ENCODE peak calls at places on chromosomes 7 and 10, in six cellular contexts. One of them, this sample, is unnamed.

GRCh38 chr7:96266580-96266979 is 55.3 kb downstream of the SLC25A13 start:
- DNase-seq in brain pericyte: no peak
- DNase-seq in HL-60: no peak
- DNase-seq in epithelial cell of prostate: no peak
- DNase-seq in AG04450: no peak
- DNase-seq in activated T-helper 1 cell treated with anti-CD3 and anti-CD28 coated beads, Interleukin-2, amount 50 U/mL, for 16 hours: no peak
- DNase-seq in this sample: no peak

GRCh38 chr10:76396126-76396525 is 964.7 kb downstream of the LRMDA start:
- DNase-seq in brain pericyte: no peak
- DNase-seq in HL-60: no peak
- DNase-seq in epithelial cell of prostate: no peak
- DNase-seq in AG04450: no peak
- DNase-seq in activated T-helper 1 cell treated with anti-CD3 and anti-CD28 coated beads, Interleukin-2, amount 50 U/mL, for 16 hours: no peak
- DNase-seq in this sample: no peak

GRCh38 chr7:122688385-122688998 is 10.4 kb downstream of the RNF133 start:
- DNase-seq in brain pericyte: no peak
- DNase-seq in HL-60: no peak
- DNase-seq in epithelial cell of prostate: no peak
- DNase-seq in AG04450: no peak
- DNase-seq in activated T-helper 1 cell treated with anti-CD3 and anti-CD28 coated beads, Interleukin-2, amount 50 U/mL, for 16 hours: no peak
- DNase-seq in this sample: no peak

GRCh38 chr10:31770307-31770902 is 158.2 kb downstream of the ARHGAP12 start:
- DNase-seq in brain pericyte: no peak
- DNase-seq in HL-60: peak
- DNase-seq in epithelial cell of prostate: no peak
- DNase-seq in AG04450: no peak
- DNase-seq in activated T-helper 1 cell treated with anti-CD3 and anti-CD28 coated beads, Interleukin-2, amount 50 U/mL, for 16 hours: peak
- DNase-seq in this sample: no peak

GRCh38 chr7:105673367-105674188 is 92.3 kb upstream of the EFCAB10 start:
- DNase-seq in brain pericyte: no peak
- DNase-seq in HL-60: no peak
- DNase-seq in epithelial cell of prostate: no peak
- DNase-seq in AG04450: no peak
- DNase-seq in activated T-helper 1 cell treated with anti-CD3 and anti-CD28 coated beads, Interleukin-2, amount 50 U/mL, for 16 hours: no peak
- DNase-seq in this sample: no peak

GRCh38 chr7:128831178-128831993 is 1.2 kb downstream of the FLNC start:
- DNase-seq in brain pericyte: no peak
- DNase-seq in HL-60: no peak
- DNase-seq in epithelial cell of prostate: no peak
- DNase-seq in AG04450: no peak
- DNase-seq in activated T-helper 1 cell treated with anti-CD3 and anti-CD28 coated beads, Interleukin-2, amount 50 U/mL, for 16 hours: no peak
- DNase-seq in this sample: peak

GRCh38 chr7:107856806-107857540 is 34.0 kb upstream of the DLD start:
- DNase-seq in brain pericyte: no peak
- DNase-seq in HL-60: no peak
- DNase-seq in epithelial cell of prostate: no peak
- DNase-seq in AG04450: no peak
- DNase-seq in activated T-helper 1 cell treated with anti-CD3 and anti-CD28 coated beads, Interleukin-2, amount 50 U/mL, for 16 hours: no peak
- DNase-seq in this sample: no peak

GRCh38 chr7:142409471-142409870 is 151.6 kb upstream of the PRSS58 start:
- DNase-seq in brain pericyte: no peak
- DNase-seq in HL-60: no peak
- DNase-seq in epithelial cell of prostate: no peak
- DNase-seq in AG04450: no peak
- DNase-seq in activated T-helper 1 cell treated with anti-CD3 and anti-CD28 coated beads, Interleukin-2, amount 50 U/mL, for 16 hours: no peak
- DNase-seq in this sample: no peak

This sample was measured in AG09319.